ENCODE peak calls at places on chromosomes 11 and 22, in five cellular contexts. One of them, this sample, is unnamed. For H3K79me1, the result is how much of the 10 kb centered on the place peaks cover.

GRCh38 chr11:122308286-122308685 is 192.3 kb upstream of the BLID start:
- DNase-seq in neuronal stem cell: no peak
- DNase-seq in IMR-90: no peak
- DNase-seq in trophoblast cell: no peak
- DNase-seq in mesenchymal stem cell: no peak
- DNase-seq in this sample: no peak

GRCh38 chr11:69301491-69302401 is 7.8 kb downstream of the MYEOV start:
- DNase-seq in mesenchymal stem cell: peak
- DNase-seq in neuronal stem cell: no peak
- DNase-seq in trophoblast cell: peak
- DNase-seq in IMR-90: peak
- DNase-seq in this sample: peak

GRCh38 chr22:31829505-31829904 is 75.7 kb downstream of the DEPDC5 start:
- DNase-seq in trophoblast cell: peak
- DNase-seq in neuronal stem cell: no peak
- DNase-seq in IMR-90: peak
- DNase-seq in mesenchymal stem cell: peak
- DNase-seq in this sample: no peak

GRCh38 chr11:93116641-93117577 is 80.9 kb downstream of the SLC36A4 start:
- DNase-seq in IMR-90: peak
- DNase-seq in trophoblast cell: no peak
- DNase-seq in mesenchymal stem cell: no peak
- DNase-seq in neuronal stem cell: no peak
- DNase-seq in this sample: peak

GRCh38 chr11:35390737-35391682 is 28.3 kb downstream of the SLC1A2 start:
- DNase-seq in neuronal stem cell: no peak
- DNase-seq in IMR-90: peak
- DNase-seq in mesenchymal stem cell: peak
- DNase-seq in trophoblast cell: peak
- DNase-seq in this sample: no peak

GRCh38 chr22:26573026-26573662 is 16.8 kb downstream of the TPST2 start:
- DNase-seq in mesenchymal stem cell: peak
- DNase-seq in trophoblast cell: no peak
- DNase-seq in neuronal stem cell: no peak
- DNase-seq in IMR-90: peak
- DNase-seq in this sample: no peak

GRCh38 chr22:40714514-40714966 is 35.3 kb downstream of the MCHR1 start:
- DNase-seq in trophoblast cell: no peak
- DNase-seq in mesenchymal stem cell: peak
- DNase-seq in neuronal stem cell: peak
- DNase-seq in IMR-90: peak
- DNase-seq in this sample: peak

GRCh38 chr11:101584651-101585050 is 844 bp upstream of the TRPC6 start:
- DNase-seq in trophoblast cell: no peak
- DNase-seq in IMR-90: no peak
- DNase-seq in mesenchymal stem cell: no peak
- DNase-seq in neuronal stem cell: no peak
- DNase-seq in this sample: no peak

GRCh38 chr22:29095459-29095858 is 22.6 kb downstream of the KREMEN1 start:
- DNase-seq in IMR-90: no peak
- DNase-seq in neuronal stem cell: no peak
- DNase-seq in trophoblast cell: no peak
- DNase-seq in mesenchymal stem cell: no peak
- DNase-seq in this sample: no peak

GRCh38 chr11:62054484-62055121 is 69.2 kb upstream of the INCENP start:
- DNase-seq in mesenchymal stem cell: peak
- DNase-seq in trophoblast cell: peak
- DNase-seq in neuronal stem cell: no peak
- DNase-seq in IMR-90: peak
- DNase-seq in this sample: peak

GRCh38 chr11:57597971-57598830 is 716 bp downstream of the SERPING1 start:
- DNase-seq in trophoblast cell: peak
- DNase-seq in IMR-90: peak
- DNase-seq in neuronal stem cell: peak
- DNase-seq in mesenchymal stem cell: peak
- DNase-seq in this sample: peak

GRCh38 chr11:74680703-74681531 is 50.3 kb downstream of the CHRDL2 start:
- DNase-seq in mesenchymal stem cell: no peak
- DNase-seq in trophoblast cell: no peak
- DNase-seq in neuronal stem cell: no peak
- DNase-seq in IMR-90: no peak
- DNase-seq in this sample: no peak

GRCh38 chr11:123057604-123058305 is 4.2 kb downstream of the HSPA8 start:
- DNase-seq in IMR-90: no peak
- DNase-seq in trophoblast cell: no peak
- DNase-seq in mesenchymal stem cell: no peak
- DNase-seq in neuronal stem cell: no peak
- DNase-seq in this sample: no peak

GRCh38 chr22:31230871-31231621 is 18.9 kb downstream of the LIMK2 start:
- DNase-seq in IMR-90: peak
- DNase-seq in neuronal stem cell: no peak
- DNase-seq in mesenchymal stem cell: peak
- DNase-seq in trophoblast cell: peak
- DNase-seq in this sample: peak

GRCh38 chr11:70894566-70894965 is 357.8 kb downstream of the SHANK2 start:
- DNase-seq in mesenchymal stem cell: no peak
- DNase-seq in neuronal stem cell: no peak
- DNase-seq in trophoblast cell: no peak
- DNase-seq in IMR-90: no peak
- DNase-seq in this sample: no peak

GRCh38 chr11:58618215-58618614 is 4.2 kb upstream of the CNTF start:
- DNase-seq in neuronal stem cell: no peak
- DNase-seq in mesenchymal stem cell: no peak
- DNase-seq in IMR-90: no peak
- DNase-seq in trophoblast cell: no peak
- DNase-seq in this sample: peak

GRCh38 chr11:8899119-8899753 is 11.8 kb upstream of the AKIP1 start:
- DNase-seq in IMR-90: no peak
- DNase-seq in mesenchymal stem cell: no peak
- DNase-seq in trophoblast cell: no peak
- DNase-seq in neuronal stem cell: no peak
- DNase-seq in this sample: no peak

GRCh38 chr22:20174785-20175596 is 24.1 kb upstream of the CCDC188 start:
- DNase-seq in trophoblast cell: no peak
- DNase-seq in mesenchymal stem cell: no peak
- DNase-seq in IMR-90: peak
- DNase-seq in neuronal stem cell: no peak
- DNase-seq in this sample: peak

GRCh38 chr11:120759046-120759445 is 247.5 kb downstream of the GRIK4 start:
- DNase-seq in mesenchymal stem cell: no peak
- DNase-seq in neuronal stem cell: no peak
- DNase-seq in trophoblast cell: no peak
- DNase-seq in IMR-90: no peak
- DNase-seq in this sample: peak

GRCh38 chr22:36838119-36839030 is 21.5 kb upstream of the PVALB start:
- DNase-seq in mesenchymal stem cell: no peak
- DNase-seq in IMR-90: no peak
- DNase-seq in neuronal stem cell: no peak
- DNase-seq in trophoblast cell: no peak
- DNase-seq in this sample: no peak

GRCh38 chr11:6604081-6604626 is 580 bp downstream of the ILK start:
- DNase-seq in IMR-90: peak
- DNase-seq in neuronal stem cell: peak
- DNase-seq in trophoblast cell: peak
- DNase-seq in mesenchymal stem cell: peak
- DNase-seq in this sample: peak

GRCh38 chr11:75453916-75454655 is 21.1 kb upstream of the KLHL35 start:
- DNase-seq in trophoblast cell: no peak
- DNase-seq in mesenchymal stem cell: no peak
- DNase-seq in IMR-90: peak
- DNase-seq in neuronal stem cell: no peak
- DNase-seq in this sample: no peak

GRCh38 chr11:12150831-12151382 is 40.5 kb downstream of the MICAL2 start:
- DNase-seq in neuronal stem cell: no peak
- DNase-seq in trophoblast cell: peak
- DNase-seq in mesenchymal stem cell: peak
- DNase-seq in IMR-90: peak
- DNase-seq in this sample: no peak

GRCh38 chr11:117096140-117096972 is 1.9 kb downstream of the SIK3 start:
- DNase-seq in mesenchymal stem cell: peak
- DNase-seq in IMR-90: no peak
- DNase-seq in neuronal stem cell: no peak
- DNase-seq in trophoblast cell: peak
- DNase-seq in this sample: peak

GRCh38 chr11:68574308-68574707 is 110.0 kb upstream of the GAL start:
- DNase-seq in neuronal stem cell: no peak
- DNase-seq in mesenchymal stem cell: no peak
- DNase-seq in IMR-90: peak
- DNase-seq in trophoblast cell: no peak
- DNase-seq in this sample: no peak

GRCh38 chr11:118283756-118284350 is 19.8 kb upstream of the MPZL2 start:
- DNase-seq in mesenchymal stem cell: no peak
- DNase-seq in trophoblast cell: no peak
- DNase-seq in neuronal stem cell: no peak
- DNase-seq in IMR-90: no peak
- DNase-seq in this sample: no peak

GRCh38 chr11:122853971-122854446 is 15.7 kb downstream of the CRTAM start:
- DNase-seq in neuronal stem cell: peak
- DNase-seq in trophoblast cell: peak
- DNase-seq in mesenchymal stem cell: peak
- DNase-seq in IMR-90: peak
- DNase-seq in this sample: peak

GRCh38 chr11:122748968-122749687 is 89.2 kb upstream of the CRTAM start:
- DNase-seq in mesenchymal stem cell: peak
- DNase-seq in neuronal stem cell: no peak
- DNase-seq in trophoblast cell: peak
- DNase-seq in IMR-90: peak
- DNase-seq in this sample: no peak

DNA sequence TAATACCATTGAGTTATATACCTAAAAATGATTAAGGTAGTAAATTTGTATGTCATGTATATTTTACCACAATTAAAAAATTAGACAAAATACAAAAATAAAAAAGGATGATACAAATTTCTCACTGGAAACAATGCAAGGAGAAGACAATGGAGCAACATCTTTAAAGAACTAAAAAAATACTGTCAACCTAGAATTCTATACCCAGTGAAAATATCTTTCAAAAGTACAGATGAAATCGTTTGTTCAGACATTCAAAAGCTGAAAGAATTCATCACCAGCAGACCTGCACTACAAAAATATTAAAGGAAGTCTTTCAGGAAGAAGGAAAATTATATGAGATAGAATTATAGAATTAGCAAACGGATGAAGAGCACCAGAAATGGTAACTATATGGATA is 9.8 kb upstream of the ASCL2 start:
- DNase-seq in trophoblast cell: no peak
- DNase-seq in neuronal stem cell: no peak
- DNase-seq in IMR-90: no peak
- DNase-seq in mesenchymal stem cell: no peak
- DNase-seq in this sample: no peak
- H3K4ac ChIP-seq in trophoblast cell: no peak
- H3K4ac ChIP-seq in neuronal stem cell: no peak
- H3K4ac ChIP-seq in IMR-90: no peak
- H3K4ac ChIP-seq in mesenchymal stem cell: no peak
- H3K4ac ChIP-seq in this sample: no peak

GRCh38 chr11:66281776-66282467 is 3.9 kb downstream of the CNIH2 start:
- DNase-seq in trophoblast cell: no peak
- DNase-seq in mesenchymal stem cell: no peak
- DNase-seq in IMR-90: no peak
- DNase-seq in neuronal stem cell: no peak
- DNase-seq in this sample: no peak
- H3K79me1 ChIP-seq in trophoblast cell: under half
- H3K79me1 ChIP-seq in mesenchymal stem cell: under half
- H3K79me1 ChIP-seq in IMR-90: under half
- H3K79me1 ChIP-seq in neuronal stem cell: under half
- H3K79me1 ChIP-seq in this sample: under half

GRCh38 chr11:73342633-73343032 is 33.6 kb upstream of the RELT start:
- DNase-seq in neuronal stem cell: no peak
- DNase-seq in trophoblast cell: no peak
- DNase-seq in mesenchymal stem cell: no peak
- DNase-seq in IMR-90: no peak
- DNase-seq in this sample: no peak
- H3K4ac ChIP-seq in neuronal stem cell: no peak
- H3K4ac ChIP-seq in trophoblast cell: no peak
- H3K4ac ChIP-seq in mesenchymal stem cell: no peak
- H3K4ac ChIP-seq in IMR-90: no peak
- H3K4ac ChIP-seq in this sample: no peak

DNA sequence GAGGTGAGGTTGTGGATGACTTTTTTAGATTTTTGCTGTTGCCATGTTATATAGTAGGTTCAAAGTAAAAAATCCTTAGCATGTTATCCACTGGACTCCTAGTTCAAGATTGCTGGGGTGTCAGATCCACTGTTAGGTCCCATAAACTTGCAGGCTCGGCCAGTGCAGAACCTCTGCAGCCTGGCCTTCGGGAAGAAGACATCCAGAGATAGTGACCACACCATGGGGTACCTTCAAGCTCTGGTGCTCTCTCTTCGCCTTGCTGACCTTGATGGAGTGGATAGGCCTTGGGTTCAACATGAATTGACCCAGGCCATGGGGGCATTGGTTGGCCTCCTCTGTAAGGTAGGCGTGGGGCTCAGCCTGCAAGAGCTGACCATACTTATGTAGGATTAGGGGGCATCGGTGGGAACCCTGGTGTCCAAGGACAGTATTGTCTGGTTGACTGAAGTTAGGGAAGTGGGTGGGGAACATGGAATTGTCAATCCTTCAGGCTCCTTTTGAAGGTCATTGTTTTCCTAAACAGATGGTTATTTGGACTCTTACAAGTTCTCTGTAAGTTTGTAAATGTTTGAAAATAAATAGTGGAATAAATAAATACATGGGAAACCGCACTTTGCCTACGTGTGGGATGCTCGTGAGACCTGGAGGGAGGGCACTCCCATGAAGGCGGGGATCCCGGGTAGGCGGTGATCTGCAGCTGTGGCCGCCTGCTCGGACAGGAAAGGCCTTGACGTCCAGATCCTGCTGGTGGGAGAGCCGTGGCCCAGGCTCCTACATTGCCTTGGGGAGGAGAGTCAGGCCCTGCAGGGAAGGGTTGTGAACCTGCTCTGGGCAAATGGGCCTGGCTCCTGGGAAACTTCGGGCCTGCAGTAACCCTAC is 37.1 kb downstream of the BCR start:
- DNase-seq in trophoblast cell: peak
- DNase-seq in IMR-90: no peak
- DNase-seq in mesenchymal stem cell: peak
- DNase-seq in neuronal stem cell: no peak
- DNase-seq in this sample: no peak
- H3K79me1 ChIP-seq in trophoblast cell: under half
- H3K79me1 ChIP-seq in IMR-90: half or more
- H3K79me1 ChIP-seq in mesenchymal stem cell: under half
- H3K79me1 ChIP-seq in neuronal stem cell: under half
- H3K79me1 ChIP-seq in this sample: half or more